ENCODE peak calls at places on chromosomes 12 and 14, in seven cellular contexts. One of them, this sample, is unnamed.

GRCh38 chr14:51138353-51139103 is 43.6 kb upstream of the TRIM9 start:
- DNase-seq in GM12878: no peak
- DNase-seq in K562: no peak
- DNase-seq in H1: no peak
- DNase-seq in SK-N-SH: peak; percentile 21
- DNase-seq in HCT116: no peak
- DNase-seq in HepG2: no peak
- DNase-seq in this sample: no peak

GRCh38 chr14:103543140-103543539 is 14.1 kb downstream of the TRMT61A start:
- DNase-seq in GM12878: no peak
- DNase-seq in HCT116: no peak
- DNase-seq in HepG2: no peak
- DNase-seq in SK-N-SH: peak; percentile 45
- DNase-seq in H1: no peak
- DNase-seq in K562: no peak
- DNase-seq in this sample: no peak

GRCh38 chr12:95574799-95575452 is 23.6 kb upstream of the USP44 start:
- DNase-seq in SK-N-SH: peak; percentile 54
- DNase-seq in HCT116: peak; percentile 49
- DNase-seq in HepG2: peak; percentile 31
- DNase-seq in GM12878: no peak
- DNase-seq in K562: peak; percentile 29
- DNase-seq in H1: no peak
- DNase-seq in this sample: peak; percentile 38

GRCh38 chr14:100140452-100141132 is 18.9 kb downstream of the DEGS2 start:
- DNase-seq in HCT116: no peak
- DNase-seq in H1: peak; percentile 58
- DNase-seq in HepG2: peak; percentile 82
- DNase-seq in SK-N-SH: no peak
- DNase-seq in K562: peak; percentile 71
- DNase-seq in GM12878: no peak
- DNase-seq in this sample: no peak

GRCh38 chr14:58547649-58548048 is 90.1 kb upstream of the DACT1 start:
- DNase-seq in HepG2: no peak
- DNase-seq in GM12878: no peak
- DNase-seq in HCT116: no peak
- DNase-seq in SK-N-SH: no peak
- DNase-seq in H1: no peak
- DNase-seq in K562: no peak
- DNase-seq in this sample: no peak

GRCh38 chr12:126233625-126234024 is 1168.4 kb downstream of the AACS start:
- DNase-seq in GM12878: no peak
- DNase-seq in HCT116: no peak
- DNase-seq in HepG2: no peak
- DNase-seq in H1: peak; percentile 29
- DNase-seq in SK-N-SH: no peak
- DNase-seq in K562: no peak
- DNase-seq in this sample: no peak

GRCh38 chr12:65327207-65328076 is 49.0 kb downstream of the MSRB3 start:
- DNase-seq in HepG2: peak; percentile 97
- DNase-seq in K562: no peak
- DNase-seq in H1: no peak
- DNase-seq in HCT116: no peak
- DNase-seq in SK-N-SH: no peak
- DNase-seq in GM12878: no peak
- DNase-seq in this sample: no peak

GRCh38 chr12:11162494-11162893 is 8.5 kb upstream of the SMIM10L1 start:
- DNase-seq in SK-N-SH: no peak
- DNase-seq in HepG2: no peak
- DNase-seq in H1: no peak
- DNase-seq in K562: no peak
- DNase-seq in GM12878: no peak
- DNase-seq in HCT116: no peak
- DNase-seq in this sample: no peak

GRCh38 chr12:105970885-105971284 is 167.9 kb downstream of the NUAK1 start:
- DNase-seq in SK-N-SH: no peak
- DNase-seq in HCT116: no peak
- DNase-seq in K562: no peak
- DNase-seq in HepG2: no peak
- DNase-seq in GM12878: no peak
- DNase-seq in H1: no peak
- DNase-seq in this sample: no peak

GRCh38 chr14:100406505-100407131 is 83.5 kb downstream of the SLC25A47 start:
- DNase-seq in HepG2: peak; percentile 66
- DNase-seq in SK-N-SH: no peak
- DNase-seq in HCT116: no peak
- DNase-seq in H1: no peak
- DNase-seq in K562: peak; percentile 45
- DNase-seq in GM12878: no peak
- DNase-seq in this sample: no peak

GRCh38 chr12:49647827-49648721 is 24.7 kb downstream of the PRPF40B start:
- DNase-seq in HCT116: no peak
- DNase-seq in H1: no peak
- DNase-seq in SK-N-SH: no peak
- DNase-seq in HepG2: no peak
- DNase-seq in GM12878: no peak
- DNase-seq in K562: no peak
- DNase-seq in this sample: no peak

GRCh38 chr12:105334001-105334400 is 3.5 kb downstream of the C12orf75 start:
- DNase-seq in SK-N-SH: no peak
- DNase-seq in HepG2: no peak
- DNase-seq in H1: no peak
- DNase-seq in HCT116: no peak
- DNase-seq in GM12878: no peak
- DNase-seq in K562: no peak
- DNase-seq in this sample: no peak

GRCh38 chr12:10392394-10392930 is 2.6 kb upstream of the KLRK1 start:
- DNase-seq in H1: no peak
- DNase-seq in SK-N-SH: no peak
- DNase-seq in K562: no peak
- DNase-seq in GM12878: peak; percentile 77
- DNase-seq in HCT116: peak; percentile 79
- DNase-seq in HepG2: no peak
- DNase-seq in this sample: no peak

GRCh38 chr14:24211311-24211710 is 2.0 kb downstream of the CHMP4A start:
- DNase-seq in SK-N-SH: no peak
- DNase-seq in H1: no peak
- DNase-seq in HCT116: no peak
- DNase-seq in GM12878: no peak
- DNase-seq in HepG2: no peak
- DNase-seq in K562: no peak
- DNase-seq in this sample: no peak

GRCh38 chr14:66624319-66624937 is 116.5 kb downstream of the GPHN start:
- DNase-seq in K562: peak; percentile 4
- DNase-seq in HepG2: peak; percentile 53
- DNase-seq in SK-N-SH: peak; percentile 60
- DNase-seq in GM12878: peak; percentile 21
- DNase-seq in HCT116: peak; percentile 48
- DNase-seq in H1: peak; percentile 23
- DNase-seq in this sample: peak; percentile 55

GRCh38 chr14:94098359-94098758 is 12.2 kb upstream of the IFI27 start:
- DNase-seq in K562: no peak
- DNase-seq in HepG2: no peak
- DNase-seq in HCT116: no peak
- DNase-seq in GM12878: no peak
- DNase-seq in H1: no peak
- DNase-seq in SK-N-SH: no peak
- DNase-seq in this sample: no peak

GRCh38 chr14:94173885-94174621 is at the start of gene PPP4R4:
- DNase-seq in H1: peak; percentile 78
- DNase-seq in HepG2: peak; percentile 89
- DNase-seq in SK-N-SH: peak; percentile 97
- DNase-seq in K562: peak; percentile 93
- DNase-seq in HCT116: peak; percentile 70
- DNase-seq in GM12878: no peak
- DNase-seq in this sample: peak; percentile 98

GRCh38 chr14:85607571-85608219 is 77.8 kb downstream of the FLRT2 start:
- DNase-seq in HCT116: no peak
- DNase-seq in H1: no peak
- DNase-seq in SK-N-SH: no peak
- DNase-seq in HepG2: no peak
- DNase-seq in K562: no peak
- DNase-seq in GM12878: no peak
- DNase-seq in this sample: no peak

GRCh38 chr14:24441904-24442239 is 704 bp downstream of the SDR39U1 start:
- DNase-seq in GM12878: no peak
- DNase-seq in HCT116: no peak
- DNase-seq in K562: no peak
- DNase-seq in SK-N-SH: no peak
- DNase-seq in H1: no peak
- DNase-seq in HepG2: no peak
- DNase-seq in this sample: peak; percentile 38

GRCh38 chr12:67018105-67018504 is 251.1 kb upstream of the CAND1 start:
- DNase-seq in GM12878: no peak
- DNase-seq in K562: no peak
- DNase-seq in HepG2: no peak
- DNase-seq in H1: peak; percentile 13
- DNase-seq in SK-N-SH: no peak
- DNase-seq in HCT116: no peak
- DNase-seq in this sample: no peak

GRCh38 chr14:92679246-92679645 is 69.2 kb downstream of the LGMN start:
- DNase-seq in HepG2: no peak
- DNase-seq in K562: no peak
- DNase-seq in H1: no peak
- DNase-seq in GM12878: no peak
- DNase-seq in SK-N-SH: no peak
- DNase-seq in HCT116: no peak
- DNase-seq in this sample: no peak

GRCh38 chr12:12016284-12017100 is 54.2 kb upstream of the BCL2L14 start:
- DNase-seq in HepG2: no peak
- DNase-seq in SK-N-SH: no peak
- DNase-seq in GM12878: no peak
- DNase-seq in K562: no peak
- DNase-seq in HCT116: no peak
- DNase-seq in H1: no peak
- DNase-seq in this sample: no peak

GRCh38 chr12:116603516-116603915 is 44.3 kb downstream of the MAP1LC3B2 start:
- DNase-seq in SK-N-SH: peak; percentile 60
- DNase-seq in H1: no peak
- DNase-seq in HepG2: no peak
- DNase-seq in HCT116: no peak
- DNase-seq in GM12878: no peak
- DNase-seq in K562: no peak
- DNase-seq in this sample: no peak

GRCh38 chr12:51840966-51841365 is 7.6 kb downstream of the FIGNL2 start:
- DNase-seq in K562: no peak
- DNase-seq in HCT116: no peak
- DNase-seq in H1: no peak
- DNase-seq in GM12878: no peak
- DNase-seq in SK-N-SH: no peak
- DNase-seq in HepG2: no peak
- DNase-seq in this sample: no peak

DNA sequence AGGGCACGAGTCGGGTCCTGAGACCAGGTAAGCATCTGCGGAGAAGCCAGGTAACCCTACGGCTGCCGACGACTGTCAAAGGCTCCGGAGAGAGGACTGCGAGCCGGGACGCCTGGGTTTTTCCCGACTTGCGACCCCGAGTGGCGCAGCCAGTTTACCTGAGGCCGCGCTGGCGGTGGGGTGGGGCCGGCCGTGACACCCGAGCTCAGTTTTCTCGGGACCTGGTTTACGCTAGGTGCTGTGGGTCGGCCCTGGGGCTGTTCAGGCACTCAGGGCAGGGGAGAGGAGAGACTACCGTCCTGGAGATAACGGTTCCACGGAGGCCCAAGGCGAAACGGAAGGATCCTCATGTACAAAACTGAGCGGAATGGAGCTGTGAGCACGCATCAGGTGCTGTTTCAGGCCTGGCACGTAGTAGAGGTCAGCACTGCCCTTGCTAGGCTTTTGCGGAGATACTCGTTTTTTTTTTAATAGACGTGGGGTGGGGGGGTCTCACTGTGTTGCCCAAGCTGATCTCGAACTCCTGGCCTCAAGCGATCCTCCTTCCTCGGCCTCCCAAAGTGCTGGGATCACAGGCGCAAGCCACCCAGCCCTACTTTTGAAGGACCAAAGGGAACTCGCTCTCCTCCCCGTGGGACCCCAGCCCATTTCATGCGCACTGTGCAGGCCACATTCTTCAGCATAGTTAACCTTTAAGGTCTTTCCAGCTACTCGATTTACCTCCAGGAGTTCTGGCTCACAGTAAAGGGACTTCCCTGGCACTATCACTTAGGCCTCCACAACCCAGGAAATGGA is 466 bp downstream of the MTRFR start:
- DNase-seq in HCT116: no peak
- DNase-seq in SK-N-SH: no peak
- DNase-seq in H1: no peak
- DNase-seq in HepG2: no peak
- DNase-seq in K562: peak; percentile 68
- DNase-seq in GM12878: no peak
- DNase-seq in this sample: no peak
- TF ChIP-seq JUND in HCT116: no peak
- TF ChIP-seq JUND in SK-N-SH: no peak
- TF ChIP-seq JUND in H1: no peak
- TF ChIP-seq JUND in HepG2: no peak
- TF ChIP-seq JUND in K562: no peak
- TF ChIP-seq JUND in GM12878: no peak
- TF ChIP-seq JUND in this sample: no peak

GRCh38 chr14:39212034-39212433 is 21.7 kb upstream of the MIA2 start:
- DNase-seq in HepG2: no peak
- DNase-seq in HCT116: no peak
- DNase-seq in K562: no peak
- DNase-seq in GM12878: no peak
- DNase-seq in SK-N-SH: no peak
- DNase-seq in H1: no peak
- DNase-seq in this sample: no peak
- TF ChIP-seq JUND in HepG2: no peak
- TF ChIP-seq JUND in HCT116: no peak
- TF ChIP-seq JUND in K562: no peak
- TF ChIP-seq JUND in GM12878: no peak
- TF ChIP-seq JUND in SK-N-SH: no peak
- TF ChIP-seq JUND in H1: no peak
- TF ChIP-seq JUND in this sample: no peak

DNA sequence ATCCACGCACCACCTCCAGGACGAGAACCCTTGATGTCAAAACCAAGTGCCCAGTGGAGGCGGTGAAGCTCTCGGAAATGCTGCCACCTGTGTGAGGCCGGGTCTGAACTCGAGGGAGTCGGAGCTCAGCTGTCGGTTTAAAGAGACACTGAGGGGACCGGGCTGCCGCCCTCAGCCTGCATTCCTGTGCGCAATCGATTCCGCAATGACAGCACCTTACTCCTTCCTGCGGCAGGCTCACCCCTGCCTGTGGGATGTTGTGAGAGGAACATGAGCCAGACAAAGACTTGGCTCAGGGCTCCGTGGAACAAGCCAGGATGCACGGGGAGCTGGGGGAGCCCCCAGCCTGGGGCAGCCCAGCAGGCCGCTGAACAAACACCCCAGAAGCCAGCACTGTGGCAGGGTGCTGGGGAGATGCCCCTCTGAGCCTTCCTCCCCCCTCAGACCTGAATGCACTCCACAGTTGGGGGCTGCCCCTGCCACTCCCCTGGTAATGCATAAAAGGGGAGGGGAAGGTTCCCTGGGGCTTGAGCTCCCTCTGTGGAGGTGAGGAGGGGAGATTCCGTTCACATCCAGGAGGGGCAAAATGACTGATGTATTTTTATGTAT is 20.5 kb downstream of the RFLNA start:
- DNase-seq in HepG2: no peak
- DNase-seq in GM12878: no peak
- DNase-seq in K562: no peak
- DNase-seq in HCT116: no peak
- DNase-seq in H1: no peak
- DNase-seq in SK-N-SH: no peak
- DNase-seq in this sample: no peak
- TF ChIP-seq JUND in HepG2: no peak
- TF ChIP-seq JUND in GM12878: no peak
- TF ChIP-seq JUND in K562: no peak
- TF ChIP-seq JUND in HCT116: no peak
- TF ChIP-seq JUND in H1: no peak
- TF ChIP-seq JUND in SK-N-SH: no peak
- TF ChIP-seq JUND in this sample: no peak

GRCh38 chr12:101642115-101643067 is 47.6 kb downstream of the MYBPC1 start:
- DNase-seq in SK-N-SH: peak; percentile 14
- DNase-seq in GM12878: no peak
- DNase-seq in K562: peak; percentile 24
- DNase-seq in HCT116: no peak
- DNase-seq in HepG2: no peak
- DNase-seq in H1: peak; percentile 54
- DNase-seq in this sample: no peak
- TF ChIP-seq JUND in SK-N-SH: no peak
- TF ChIP-seq JUND in GM12878: no peak
- TF ChIP-seq JUND in K562: no peak
- TF ChIP-seq JUND in HCT116: no peak
- TF ChIP-seq JUND in HepG2: no peak
- TF ChIP-seq JUND in H1: no peak
- TF ChIP-seq JUND in this sample: no peak

This sample was measured in T47D.